ENCODE peak calls at places on chromosomes 2 and 18, in nine cellular contexts. One of them, this sample, is unnamed.

GRCh38 chr2:174492963-174493431 is 6.2 kb upstream of the GPR155 start:
- DNase-seq in GM12891: peak
- DNase-seq in prostate gland: no peak
- DNase-seq in right lobe of liver: no peak
- DNase-seq in suprapubic skin: no peak
- DNase-seq in breast epithelium: no peak
- DNase-seq in transverse colon: peak
- DNase-seq in ovary: no peak
- DNase-seq in NB4: peak
- DNase-seq in this sample: no peak

GRCh38 chr18:79626905-79627749 is 52.5 kb upstream of the CTDP1 start:
- DNase-seq in GM12891: no peak
- DNase-seq in prostate gland: no peak
- DNase-seq in right lobe of liver: no peak
- DNase-seq in suprapubic skin: peak
- DNase-seq in breast epithelium: no peak
- DNase-seq in transverse colon: no peak
- DNase-seq in ovary: no peak
- DNase-seq in NB4: no peak
- DNase-seq in this sample: no peak

GRCh38 chr2:176174850-176175728 is 13.4 kb upstream of the HOXD1 start:
- DNase-seq in GM12891: no peak
- DNase-seq in prostate gland: no peak
- DNase-seq in right lobe of liver: no peak
- DNase-seq in suprapubic skin: no peak
- DNase-seq in breast epithelium: no peak
- DNase-seq in transverse colon: peak
- DNase-seq in ovary: peak
- DNase-seq in NB4: peak
- DNase-seq in this sample: no peak

GRCh38 chr18:50711401-50711800 is 108.4 kb downstream of the MRO start:
- DNase-seq in GM12891: no peak
- DNase-seq in prostate gland: no peak
- DNase-seq in right lobe of liver: no peak
- DNase-seq in suprapubic skin: no peak
- DNase-seq in breast epithelium: no peak
- DNase-seq in transverse colon: no peak
- DNase-seq in ovary: no peak
- DNase-seq in NB4: no peak
- DNase-seq in this sample: no peak

GRCh38 chr18:3441290-3441689 is 8.7 kb upstream of the TGIF1 start:
- DNase-seq in GM12891: no peak
- DNase-seq in prostate gland: no peak
- DNase-seq in right lobe of liver: no peak
- DNase-seq in suprapubic skin: no peak
- DNase-seq in breast epithelium: no peak
- DNase-seq in transverse colon: peak
- DNase-seq in ovary: no peak
- DNase-seq in NB4: peak
- DNase-seq in this sample: peak

GRCh38 chr2:137938204-137938603 is 26.1 kb upstream of the HNMT start:
- DNase-seq in GM12891: no peak
- DNase-seq in prostate gland: no peak
- DNase-seq in right lobe of liver: no peak
- DNase-seq in suprapubic skin: no peak
- DNase-seq in breast epithelium: no peak
- DNase-seq in transverse colon: no peak
- DNase-seq in ovary: no peak
- DNase-seq in NB4: no peak
- DNase-seq in this sample: no peak

GRCh38 chr2:171210864-171211431 is 50.3 kb upstream of the TLK1 start:
- DNase-seq in GM12891: peak
- DNase-seq in prostate gland: peak
- DNase-seq in right lobe of liver: no peak
- DNase-seq in suprapubic skin: no peak
- DNase-seq in breast epithelium: no peak
- DNase-seq in transverse colon: no peak
- DNase-seq in ovary: no peak
- DNase-seq in NB4: peak
- DNase-seq in this sample: no peak

GRCh38 chr2:221571108-221571390 is 1.1 kb downstream of the EPHA4 start:
- DNase-seq in GM12891: no peak
- DNase-seq in prostate gland: no peak
- DNase-seq in right lobe of liver: no peak
- DNase-seq in suprapubic skin: no peak
- DNase-seq in breast epithelium: no peak
- DNase-seq in transverse colon: peak
- DNase-seq in ovary: peak
- DNase-seq in NB4: no peak
- DNase-seq in this sample: no peak

DNA sequence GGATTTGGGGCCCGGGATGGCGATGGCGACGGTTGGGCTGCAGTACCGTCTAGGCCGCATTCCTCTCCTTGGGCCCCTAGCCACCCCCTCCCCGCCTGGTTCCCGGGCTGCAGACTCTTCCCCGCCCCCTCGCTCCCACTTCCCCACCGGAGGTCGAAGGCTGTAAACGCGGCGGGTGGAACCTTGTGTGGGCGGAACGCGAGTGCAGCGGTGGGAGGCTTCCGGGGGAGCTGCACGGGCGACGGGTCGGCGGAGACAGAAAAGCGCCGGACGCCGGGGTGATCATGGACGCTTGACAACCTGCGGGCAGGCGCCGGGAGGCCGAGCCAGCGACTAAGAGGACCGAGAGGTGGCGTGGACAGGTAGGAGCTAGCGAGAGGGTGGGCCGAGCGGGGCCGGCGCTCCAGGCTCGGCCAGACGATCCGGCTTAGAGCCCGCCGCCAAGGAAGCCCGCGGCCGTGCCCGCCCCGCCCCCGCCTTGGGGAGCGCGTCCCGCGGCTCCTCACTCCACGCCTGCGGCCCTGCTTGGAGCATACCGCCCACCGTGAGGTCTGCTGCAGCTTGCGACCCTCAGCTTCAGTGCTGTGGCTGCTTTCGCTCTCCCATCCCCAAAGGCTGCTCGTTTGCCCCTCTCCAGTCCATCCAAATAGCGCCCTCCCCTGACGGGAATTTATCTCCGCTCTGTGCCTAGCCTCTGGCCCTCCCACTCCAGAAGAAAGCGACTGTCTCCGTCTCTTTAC is at the start of gene COPS7B:
- DNase-seq in GM12891: peak
- DNase-seq in prostate gland: peak
- DNase-seq in right lobe of liver: peak
- DNase-seq in suprapubic skin: peak
- DNase-seq in breast epithelium: peak
- DNase-seq in transverse colon: peak
- DNase-seq in ovary: peak
- DNase-seq in NB4: peak
- DNase-seq in this sample: peak
- TF ChIP-seq POLR2A in GM12891: peak
- TF ChIP-seq POLR2A in prostate gland: peak
- TF ChIP-seq POLR2A in right lobe of liver: peak
- TF ChIP-seq POLR2A in suprapubic skin: no peak
- TF ChIP-seq POLR2A in breast epithelium: no peak
- TF ChIP-seq POLR2A in transverse colon: no peak
- TF ChIP-seq POLR2A in ovary: no peak
- TF ChIP-seq POLR2A in NB4: peak
- TF ChIP-seq POLR2A in this sample: peak

DNA sequence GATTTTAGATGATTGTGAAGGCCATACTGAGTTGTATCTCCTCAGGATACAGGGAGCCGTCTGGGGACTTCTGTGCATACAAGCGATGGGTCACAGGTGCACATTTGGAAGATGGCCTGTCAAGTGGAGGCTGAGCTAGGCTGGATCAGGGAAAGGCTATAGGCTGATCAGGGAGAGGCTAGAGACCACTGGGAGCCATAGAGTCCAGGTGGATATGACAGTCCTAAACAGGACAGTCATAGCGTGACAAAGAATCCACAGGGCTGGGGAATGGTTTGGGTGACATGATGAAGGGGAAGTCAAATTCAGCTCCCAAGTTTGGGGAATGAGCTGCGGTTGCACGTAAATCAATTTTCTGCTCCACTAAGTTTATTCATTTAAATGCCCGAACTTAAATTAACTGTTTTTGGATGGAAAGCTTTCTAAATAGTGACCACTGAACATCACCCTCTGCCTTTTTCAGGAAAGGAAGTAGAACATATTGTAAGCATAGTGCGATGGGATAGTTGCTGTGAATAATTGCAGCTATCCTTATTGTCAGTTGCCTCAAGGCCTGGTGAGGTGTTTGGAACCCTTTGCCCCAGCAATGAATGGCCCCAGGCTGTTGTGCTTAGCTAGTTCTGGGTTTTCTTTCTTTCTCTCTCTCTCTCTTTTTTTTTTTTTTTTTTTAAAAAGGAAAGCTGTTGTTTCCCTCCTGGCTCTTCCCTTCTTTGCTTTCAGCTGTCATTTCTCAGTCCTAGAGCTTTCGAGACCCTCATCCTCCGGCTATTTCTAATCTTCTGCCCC is 50.5 kb downstream of the KLHL29 start:
- DNase-seq in GM12891: no peak
- DNase-seq in prostate gland: no peak
- DNase-seq in right lobe of liver: no peak
- DNase-seq in suprapubic skin: no peak
- DNase-seq in breast epithelium: peak
- DNase-seq in transverse colon: no peak
- DNase-seq in ovary: no peak
- DNase-seq in NB4: no peak
- DNase-seq in this sample: no peak
- TF ChIP-seq POLR2A in GM12891: no peak
- TF ChIP-seq POLR2A in prostate gland: no peak
- TF ChIP-seq POLR2A in right lobe of liver: no peak
- TF ChIP-seq POLR2A in suprapubic skin: no peak
- TF ChIP-seq POLR2A in breast epithelium: no peak
- TF ChIP-seq POLR2A in transverse colon: no peak
- TF ChIP-seq POLR2A in ovary: no peak
- TF ChIP-seq POLR2A in NB4: no peak
- TF ChIP-seq POLR2A in this sample: no peak

GRCh38 chr2:135528006-135528405 is 3.0 kb downstream of the ZRANB3 start:
- DNase-seq in GM12891: no peak
- DNase-seq in prostate gland: no peak
- DNase-seq in right lobe of liver: no peak
- DNase-seq in suprapubic skin: no peak
- DNase-seq in breast epithelium: no peak
- DNase-seq in transverse colon: no peak
- DNase-seq in ovary: no peak
- DNase-seq in NB4: no peak
- DNase-seq in this sample: no peak

GRCh38 chr2:135525786-135526185 is 5.2 kb downstream of the ZRANB3 start:
- DNase-seq in GM12891: no peak
- DNase-seq in prostate gland: no peak
- DNase-seq in right lobe of liver: no peak
- DNase-seq in suprapubic skin: no peak
- DNase-seq in breast epithelium: no peak
- DNase-seq in transverse colon: no peak
- DNase-seq in ovary: no peak
- DNase-seq in NB4: no peak
- DNase-seq in this sample: no peak

GRCh38 chr2:135532581-135532980 is 1.3 kb downstream of the R3HDM1 start:
- DNase-seq in GM12891: no peak
- DNase-seq in prostate gland: no peak
- DNase-seq in right lobe of liver: no peak
- DNase-seq in suprapubic skin: no peak
- DNase-seq in breast epithelium: no peak
- DNase-seq in transverse colon: no peak
- DNase-seq in ovary: no peak
- DNase-seq in NB4: no peak
- DNase-seq in this sample: no peak

GRCh38 chr2:135530313-135531230 is at the start of gene ZRANB3:
- DNase-seq in GM12891: peak
- DNase-seq in prostate gland: peak
- DNase-seq in right lobe of liver: peak
- DNase-seq in suprapubic skin: peak
- DNase-seq in breast epithelium: peak
- DNase-seq in transverse colon: peak
- DNase-seq in ovary: peak
- DNase-seq in NB4: peak
- DNase-seq in this sample: peak

GRCh38 chr2:135531231-135532197 is at the start of gene R3HDM1:
- DNase-seq in GM12891: peak
- DNase-seq in prostate gland: peak
- DNase-seq in right lobe of liver: peak
- DNase-seq in suprapubic skin: peak
- DNase-seq in breast epithelium: peak
- DNase-seq in transverse colon: peak
- DNase-seq in ovary: peak
- DNase-seq in NB4: peak
- DNase-seq in this sample: peak
- TF ChIP-seq POLR2A in GM12891: no peak
- TF ChIP-seq POLR2A in prostate gland: peak
- TF ChIP-seq POLR2A in right lobe of liver: no peak
- TF ChIP-seq POLR2A in suprapubic skin: no peak
- TF ChIP-seq POLR2A in breast epithelium: no peak
- TF ChIP-seq POLR2A in transverse colon: peak
- TF ChIP-seq POLR2A in ovary: no peak
- TF ChIP-seq POLR2A in NB4: peak
- TF ChIP-seq POLR2A in this sample: peak

DNA sequence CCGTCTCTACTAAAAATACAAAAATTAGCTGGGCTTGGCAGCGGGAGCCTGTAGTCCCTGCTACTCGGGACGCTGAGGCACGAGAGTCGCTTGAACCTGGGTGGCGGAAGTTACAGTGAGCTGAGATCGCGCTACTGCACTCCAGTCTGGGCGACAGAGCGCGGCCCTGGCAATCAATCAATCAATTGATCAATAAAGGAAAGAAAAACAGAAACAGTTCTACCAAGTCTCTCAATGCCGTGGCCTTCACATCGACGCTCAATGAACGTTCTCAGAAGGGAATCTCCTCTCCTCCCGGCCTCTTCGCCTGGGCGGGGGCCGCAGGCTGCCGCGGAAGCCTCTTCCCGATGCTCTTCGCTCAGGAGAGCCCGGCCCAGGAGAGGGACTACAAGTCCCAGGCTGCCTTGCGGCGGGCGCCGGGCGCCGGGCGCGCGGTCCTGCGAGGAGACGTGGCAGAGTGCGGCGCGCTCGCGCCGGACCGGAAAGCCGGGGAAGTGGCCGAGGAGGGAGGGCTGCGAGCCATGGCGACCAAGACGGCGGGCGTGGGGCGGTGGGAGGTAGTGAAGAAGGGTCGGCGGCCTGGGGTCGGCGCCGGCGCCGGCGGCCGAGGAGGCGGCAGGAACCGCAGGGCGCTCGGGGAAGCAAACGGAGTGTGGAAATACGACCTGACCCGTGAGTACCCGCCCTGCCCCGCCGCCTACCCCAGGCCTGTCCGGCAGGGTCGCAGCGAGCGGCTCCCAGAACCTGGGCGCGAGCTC is at the start of gene TMEM214:
- DNase-seq in GM12891: peak
- DNase-seq in prostate gland: peak
- DNase-seq in right lobe of liver: peak
- DNase-seq in suprapubic skin: peak
- DNase-seq in breast epithelium: peak
- DNase-seq in transverse colon: peak
- DNase-seq in ovary: peak
- DNase-seq in NB4: peak
- DNase-seq in this sample: peak
- TF ChIP-seq POLR2A in GM12891: peak
- TF ChIP-seq POLR2A in prostate gland: peak
- TF ChIP-seq POLR2A in right lobe of liver: peak
- TF ChIP-seq POLR2A in suprapubic skin: peak
- TF ChIP-seq POLR2A in breast epithelium: no peak
- TF ChIP-seq POLR2A in transverse colon: peak
- TF ChIP-seq POLR2A in ovary: peak
- TF ChIP-seq POLR2A in NB4: peak
- TF ChIP-seq POLR2A in this sample: peak

GRCh38 chr2:181457741-181458425 is 697 bp downstream of the ITGA4 start:
- DNase-seq in GM12891: no peak
- DNase-seq in prostate gland: peak
- DNase-seq in right lobe of liver: peak
- DNase-seq in suprapubic skin: peak
- DNase-seq in breast epithelium: no peak
- DNase-seq in transverse colon: peak
- DNase-seq in ovary: peak
- DNase-seq in NB4: peak
- DNase-seq in this sample: peak
- TF ChIP-seq POLR2A in GM12891: peak
- TF ChIP-seq POLR2A in prostate gland: no peak
- TF ChIP-seq POLR2A in right lobe of liver: no peak
- TF ChIP-seq POLR2A in suprapubic skin: no peak
- TF ChIP-seq POLR2A in breast epithelium: no peak
- TF ChIP-seq POLR2A in transverse colon: peak
- TF ChIP-seq POLR2A in ovary: no peak
- TF ChIP-seq POLR2A in NB4: peak
- TF ChIP-seq POLR2A in this sample: peak